ENCODE peak calls at places on chromosomes 6 and 20, in six cellular contexts. O is stomach, I is colonic mucosa, D is fibroblast of the aortic adventitia, A is cardiac fibroblast, E is A549. H is an unnamed sample.
A peak's percentile ranks its signal among the peaks of the same experiment; 100 is the strongest.

GRCh38 chr6:17278289-17279061 is 2.7 kb upstream of the RBM24 start:
- DNase-seq in O (no peak), I (no peak), D (peak; percentile 35), A (peak; percentile 71), E (peak; percentile 70), H (peak; percentile 56)

GRCh38 chr6:31799781-31800180 is 4.2 kb upstream of the VARS1 start:
- DNase-seq in O (no peak), I (no peak), D (peak; percentile 85), A (no peak), E (no peak), H (no peak)

GRCh38 chr6:130303436-130303835 is 62.4 kb upstream of the TMEM200A start:
- DNase-seq in O (no peak), I (no peak), D (peak; percentile 89), A (peak; percentile 53), E (no peak), H (no peak)

GRCh38 chr6:87118054-87118453 is 23.1 kb upstream of the CGA start:
- DNase-seq in O (no peak), I (no peak), D (no peak), A (peak; percentile 41), E (no peak), H (no peak)

GRCh38 chr6:150622941-150623874 is 23.5 kb downstream of the PLEKHG1 start:
- DNase-seq in O (no peak), I (no peak), D (no peak), A (no peak), E (no peak), H (no peak)

GRCh38 chr6:15244605-15245360 is 1.1 kb upstream of the JARID2 start:
- DNase-seq in O (peak; percentile 80), I (peak; percentile 77), D (peak; percentile 75), A (peak; percentile 64), E (peak; percentile 71), H (no peak)

GRCh38 chr20:60097285-60097684 is 139.1 kb downstream of the CDH26 start:
- DNase-seq in O (no peak), I (no peak), D (no peak), A (no peak), E (no peak), H (no peak)

GRCh38 chr6:52503853-52504777 is 72.7 kb downstream of the TRAM2 start:
- DNase-seq in O (peak; percentile 98), I (peak; percentile 99), D (peak; percentile 75), A (peak; percentile 91), E (peak; percentile 97), H (peak; percentile 72)

GRCh38 chr6:98824163-98824906 is 10.0 kb upstream of the POU3F2 start:
- DNase-seq in O (no peak), I (no peak), D (no peak), A (no peak), E (no peak), H (no peak)

GRCh38 chr6:95309545-95309944 is 267.8 kb upstream of the MANEA start:
- DNase-seq in O (no peak), I (no peak), D (no peak), A (no peak), E (no peak), H (no peak)

GRCh38 chr20:19958243-19958642 is 58.9 kb upstream of the NAA20 start:
- DNase-seq in O (no peak), I (no peak), D (no peak), A (no peak), E (no peak), H (no peak)

GRCh38 chr6:169571123-169571962 is 130.5 kb downstream of the WDR27 start:
- DNase-seq in O (no peak), I (no peak), D (peak; percentile 63), A (peak; percentile 42), E (peak; percentile 2), H (peak; percentile 65)

GRCh38 chr6:152267967-152268845 is 369.0 kb downstream of the SYNE1 start:
- DNase-seq in O (no peak), I (no peak), D (peak; percentile 59), A (peak; percentile 52), E (peak; percentile 3), H (no peak)

GRCh38 chr6:117432273-117432672 is 6.5 kb upstream of the ROS1 start:
- DNase-seq in O (no peak), I (no peak), D (no peak), A (peak; percentile 32), E (no peak), H (no peak)

GRCh38 chr6:142886431-142887170 is 58.4 kb downstream of the HIVEP2 start:
- DNase-seq in O (no peak), I (no peak), D (peak; percentile 68), A (peak; percentile 71), E (peak; percentile 49), H (peak; percentile 44)

GRCh38 chr20:11496382-11496781 is 421.3 kb upstream of the BTBD3 start:
- DNase-seq in O (no peak), I (no peak), D (no peak), A (no peak), E (peak; percentile 48), H (no peak)

GRCh38 chr6:52352239-52353008 is 9.5 kb upstream of the PAQR8 start:
- DNase-seq in O (peak; percentile 47), I (peak; percentile 41), D (peak; percentile 95), A (peak; percentile 99), E (peak; percentile 79), H (peak; percentile 94)

GRCh38 chr6:104689551-104690205 is 170.0 kb downstream of the HACE1 start:
- DNase-seq in O (no peak), I (no peak), D (peak; percentile 38), A (peak; percentile 62), E (no peak), H (peak; percentile 99)

GRCh38 chr6:27426045-27426620 is 37.6 kb downstream of the ZNF391 start:
- DNase-seq in O (no peak), I (no peak), D (no peak), A (no peak), E (no peak), H (no peak)

GRCh38 chr20:44151621-44152416 is 35.2 kb downstream of the JPH2 start:
- DNase-seq in O (no peak), I (no peak), D (no peak), A (no peak), E (no peak), H (peak; percentile 11)

GRCh38 chr6:31267504-31268371 is 4.2 kb downstream of the HLA-C start:
- DNase-seq in O (no peak), I (peak; percentile 56), D (no peak), A (no peak), E (no peak), H (no peak)

GRCh38 chr6:146670161-146670560 is 71.4 kb downstream of the ADGB start:
- DNase-seq in O (no peak), I (no peak), D (peak; percentile 12), A (peak; percentile 28), E (no peak), H (no peak)

GRCh38 chr6:26199773-26200728 is 112.8 kb downstream of the HFE start:
- DNase-seq in O (no peak), I (no peak), D (peak; percentile 42), A (peak; percentile 64), E (no peak), H (no peak)

GRCh38 chr6:41786451-41787218 is 859 bp upstream of the TOMM6 start:
- DNase-seq in O (peak; percentile 92), I (peak; percentile 93), D (peak; percentile 61), A (peak; percentile 80), E (peak; percentile 72), H (no peak)

GRCh38 chr6:75430631-75431345 is 62.8 kb downstream of the FILIP1 start:
- DNase-seq in O (no peak), I (no peak), D (no peak), A (peak; percentile 38), E (no peak), H (no peak)

GRCh38 chr20:13419445-13419844 is 198.4 kb downstream of the ISM1 start:
- DNase-seq in O (no peak), I (no peak), D (no peak), A (no peak), E (no peak), H (no peak)

GRCh38 chr6:167056370-167056769 is 57.2 kb downstream of the CEP43 start:
- DNase-seq in O (no peak), I (no peak), D (peak; percentile 6), A (peak; percentile 5), E (no peak), H (peak; percentile 47)

GRCh38 chr6:137793805-137794508 is 73.1 kb upstream of the TNFAIP3 start:
- DNase-seq in O (no peak), I (no peak), D (no peak), A (no peak), E (no peak), H (no peak)
- TF ChIP-seq CTCF in O (no peak), I (no peak), D (no peak), A (no peak), E (no peak), H (no peak)

GRCh38 chr6:148005806-148006205 is 336.8 kb upstream of the SASH1 start:
- DNase-seq in O (no peak), I (no peak), D (no peak), A (no peak), E (no peak), H (no peak)

GRCh38 chr6:147999001-147999540 is 343.6 kb upstream of the SASH1 start:
- DNase-seq in O (no peak), I (no peak), D (no peak), A (no peak), E (no peak), H (no peak)

GRCh38 chr6:148002067-148002466 is 340.6 kb upstream of the SASH1 start:
- DNase-seq in O (no peak), I (no peak), D (no peak), A (no peak), E (no peak), H (no peak)
- H3K4me3 ChIP-seq in O (no peak overlapping the region), I (no peak overlapping the region), D (no peak overlapping the region), A (no peak overlapping the region), E (no peak overlapping the region), H (no peak overlapping the region)

GRCh38 chr6:88492824-88493223 is 326.7 kb upstream of the CNR1 start:
- DNase-seq in O (no peak), I (no peak), D (peak; percentile 66), A (peak; percentile 82), E (peak; percentile 41), H (peak; percentile 5)
- TF ChIP-seq CTCF in O (no peak), I (no peak), D (peak; percentile 61), A (peak; percentile 71), E (peak; percentile 57), H (peak; percentile 61)

DNA sequence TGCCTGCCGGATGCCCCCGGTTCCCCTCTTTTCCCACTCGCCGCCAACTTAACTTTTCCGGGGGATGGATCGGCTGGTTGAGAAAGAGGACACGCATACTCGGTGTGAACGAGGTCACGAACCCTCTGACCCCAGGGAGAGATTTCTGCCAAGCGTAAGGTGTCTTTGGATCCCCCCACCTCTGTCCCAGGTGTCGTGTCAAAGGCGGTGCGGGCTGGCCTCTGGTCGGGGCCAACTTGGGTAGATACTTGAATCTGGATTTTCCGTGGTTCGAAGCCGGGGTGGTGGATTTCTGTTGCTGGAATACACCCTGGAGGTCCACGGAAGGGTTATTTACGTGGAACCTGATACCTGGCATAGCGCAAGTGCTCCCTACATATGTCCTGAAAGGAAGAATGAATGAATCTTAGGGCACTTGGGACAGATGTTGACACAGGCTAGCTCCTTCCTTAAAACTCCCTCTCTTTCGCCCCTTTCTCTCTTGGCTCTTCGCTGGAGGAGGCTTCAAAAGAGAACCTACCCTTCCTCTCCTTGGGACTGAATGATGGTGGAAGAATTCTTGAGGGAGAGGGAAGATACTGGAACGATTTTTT is 1.0 kb downstream of the DOK5 start:
- DNase-seq in O (no peak), I (no peak), D (peak; percentile 23), A (no peak), E (no peak), H (no peak)
- H3K4me3 ChIP-seq in O (peak overlapping the region; percentile 69), I (peak overlapping the region; percentile 28), D (peak overlapping the region; percentile 96), A (peak overlapping the region; percentile 62), E (peak overlapping the region; percentile 50), H (peak overlapping the region; percentile 81)

H was measured in retinal pigment epithelial cell.